ENCODE peak calls at places on chromosomes 1 and 21, in eight cellular contexts. B is astrocyte of the spinal cord; N is tibial artery; F is activated CD4-positive, alpha-beta T cell treated with anti-CD3 and anti-CD28 coated beads, Interleukin-2, amount 50 U/mL, for 1 hour; E is B cell; D is natural killer cell; U is heart right ventricle; P is activated naive CD4-positive, alpha-beta T cell. J is an unnamed sample.

GRCh38 chr1:77511440-77511840 is 171.0 kb downstream of the ZZZ3 start:
- DNase-seq in D (no peak), N (no peak), U (no peak), P (no peak), B (peak), E (no peak), F (no peak), J (no peak)

GRCh38 chr1:33170351-33171274 is 11.2 kb downstream of the TRIM62 start:
- DNase-seq in B (no peak), F (no peak), E (no peak), P (no peak), D (no peak), N (no peak), U (peak), J (peak)

GRCh38 chr1:9590945-9591668 is 2.4 kb downstream of the TMEM201 start:
- DNase-seq in U (no peak), B (no peak), E (peak), P (no peak), N (no peak), F (no peak), D (no peak), J (no peak)

GRCh38 chr1:7424352-7424890 is 346.7 kb upstream of the VAMP3 start:
- DNase-seq in D (no peak), N (no peak), E (no peak), F (no peak), P (no peak), B (peak), U (no peak), J (no peak)

GRCh38 chr1:115706774-115707425 is 61.6 kb downstream of the CASQ2 start:
- DNase-seq in B (peak), F (no peak), E (peak), U (no peak), D (no peak), N (no peak), P (no peak), J (no peak)

GRCh38 chr1:41360074-41361027 is 883 bp upstream of the FOXO6 start:
- DNase-seq in P (no peak), U (no peak), N (no peak), E (no peak), B (no peak), F (no peak), D (no peak), J (no peak)

GRCh38 chr21:28257276-28257675 is 735.4 kb downstream of the LTN1 start:
- DNase-seq in E (no peak), F (no peak), D (no peak), U (no peak), P (no peak), N (no peak), B (no peak), J (no peak)

GRCh38 chr21:21690068-21690665 is 692.0 kb downstream of the NCAM2 start:
- DNase-seq in B (no peak), F (no peak), P (no peak), U (no peak), E (no peak), D (no peak), N (no peak), J (no peak)

GRCh38 chr21:42219606-42220137 is 732 bp downstream of the ABCG1 start:
- DNase-seq in P (peak), B (no peak), N (no peak), U (no peak), D (peak), F (no peak), E (peak), J (peak)

GRCh38 chr21:41847066-41847804 is 31.9 kb downstream of the PRDM15 start:
- DNase-seq in D (no peak), F (no peak), N (no peak), B (peak), E (no peak), P (no peak), U (no peak), J (no peak)

GRCh38 chr1:193709607-193710006 is 523.2 kb upstream of the B3GALT2 start:
- DNase-seq in D (no peak), E (no peak), F (no peak), U (no peak), B (no peak), P (no peak), N (no peak), J (no peak)

GRCh38 chr1:53286950-53287349 is 40.9 kb downstream of the LRP8 start:
- DNase-seq in E (no peak), F (no peak), N (no peak), U (no peak), D (no peak), P (no peak), B (no peak), J (no peak)

GRCh38 chr1:159826436-159827101 is at the start of gene SLAMF8:
- DNase-seq in D (peak), N (peak), P (no peak), U (peak), F (no peak), E (no peak), B (no peak), J (no peak)

GRCh38 chr1:16351994-16352841 is at the start of gene FBXO42:
- DNase-seq in N (peak), E (peak), D (peak), P (peak), F (peak), B (peak), U (peak), J (peak)